ENCODE peak calls at places on chromosomes 4 and X, in nine cellular contexts. V is transverse colon, I is cardiac muscle cell, Y is heart left ventricle, M is PC-3, E is lower lobe of right lung, D is hepatocyte, B is RWPE1, N is H9. P is an unnamed sample.

GRCh38 chr4:48909697-48910096 is 3.1 kb upstream of the OCIAD2 start:
- DNase-seq in V (peak; percentile 22), I (no peak), Y (no peak), M (peak; percentile 94), E (no peak), D (peak; percentile 88), B (peak; percentile 92), N (peak; percentile 44), P (peak; percentile 98)

GRCh38 chrX:5681159-5681558 is 547.5 kb downstream of the NLGN4X start:
- DNase-seq in V (no peak), I (no peak), Y (no peak), M (peak; percentile 9), E (no peak), D (peak; percentile 21), B (no peak), N (no peak), P (no peak)

GRCh38 chr4:185115827-185116232 is 27.2 kb upstream of the SLC25A4 start:
- DNase-seq in V (peak; percentile 24), I (peak; percentile 95), Y (peak; percentile 80), M (no peak), E (no peak), D (peak; percentile 89), B (no peak), N (peak; percentile 89), P (no peak)

GRCh38 chr4:95288552-95288951 is 260.2 kb downstream of the UNC5C start:
- DNase-seq in V (no peak), I (no peak), Y (no peak), M (no peak), E (no peak), D (no peak), B (no peak), N (no peak), P (no peak)

GRCh38 chr4:24428850-24429249 is 155.5 kb downstream of the DHX15 start:
- DNase-seq in V (no peak), I (no peak), Y (no peak), M (no peak), E (no peak), D (no peak), B (no peak), N (no peak), P (no peak)

GRCh38 chrX:17591741-17592110 is 145.6 kb upstream of the SCML1 start:
- DNase-seq in V (no peak), I (no peak), Y (no peak), M (peak; percentile 62), E (no peak), D (no peak), B (peak; percentile 34), N (no peak), P (no peak)

GRCh38 chrX:57677132-57677858 is 2.8 kb downstream of the NLRP2B start:
- DNase-seq in V (no peak), I (no peak), Y (no peak), M (no peak), E (no peak), D (no peak), B (no peak), N (no peak), P (no peak)

GRCh38 chr4:105714071-105714521 is 5.5 kb downstream of the GSTCD start:
- DNase-seq in V (no peak), I (no peak), Y (no peak), M (peak; percentile 52), E (no peak), D (no peak), B (peak; percentile 21), N (no peak), P (no peak)

GRCh38 chr4:37839426-37839825 is 12.9 kb downstream of the PGM2 start:
- DNase-seq in V (no peak), I (no peak), Y (no peak), M (no peak), E (no peak), D (no peak), B (no peak), N (no peak), P (no peak)

GRCh38 chr4:26237916-26238315 is 82.9 kb upstream of the RBPJ start:
- DNase-seq in V (no peak), I (no peak), Y (no peak), M (peak; percentile 60), E (no peak), D (no peak), B (no peak), N (no peak), P (no peak)

GRCh38 chr4:154152546-154152945 is 339.1 kb downstream of the DCHS2 start:
- DNase-seq in V (no peak), I (no peak), Y (no peak), M (no peak), E (no peak), D (no peak), B (no peak), N (no peak), P (no peak)

GRCh38 chr4:21802406-21802805 is 146.2 kb downstream of the KCNIP4 start:
- DNase-seq in V (no peak), I (no peak), Y (no peak), M (peak; percentile 73), E (no peak), D (no peak), B (peak; percentile 44), N (no peak), P (no peak)

GRCh38 chr4:162659716-162660115 is 495.9 kb upstream of the FSTL5 start:
- DNase-seq in V (no peak), I (no peak), Y (no peak), M (no peak), E (no peak), D (no peak), B (no peak), N (no peak), P (no peak)

GRCh38 chr4:39698424-39699009 is 581 bp downstream of the UBE2K start:
- DNase-seq in V (peak; percentile 59), I (peak; percentile 59), Y (peak; percentile 75), M (peak; percentile 27), E (peak; percentile 62), D (peak; percentile 60), B (peak; percentile 63), N (peak; percentile 61), P (no peak)

GRCh38 chr4:77586953-77587383 is 18.7 kb upstream of the CXCL13 start:
- DNase-seq in V (peak; percentile 15), I (no peak), Y (no peak), M (peak; percentile 87), E (no peak), D (no peak), B (peak; percentile 61), N (no peak), P (peak; percentile 99)

GRCh38 chrX:136196691-136197155 is 49.4 kb downstream of the FHL1 start:
- DNase-seq in V (no peak), I (no peak), Y (no peak), M (peak; percentile 59), E (no peak), D (no peak), B (no peak), N (no peak), P (no peak)

GRCh38 chr4:7867701-7868429 is 71.8 kb downstream of the AFAP1 start:
- DNase-seq in V (no peak), I (no peak), Y (no peak), M (peak; percentile 56), E (no peak), D (no peak), B (no peak), N (no peak), P (no peak)

GRCh38 chrX:47226531-47227333 is 6.1 kb upstream of the USP11 start:
- DNase-seq in V (no peak), I (no peak), Y (no peak), M (no peak), E (no peak), D (no peak), B (no peak), N (no peak), P (no peak)

GRCh38 chr4:2871911-2872310 is 28.3 kb downstream of the ADD1 start:
- DNase-seq in V (no peak), I (no peak), Y (no peak), M (peak; percentile 7), E (no peak), D (no peak), B (no peak), N (no peak), P (no peak)
- H3K27ac ChIP-seq in V (no peak overlapping the region), I (no peak overlapping the region), Y (no peak overlapping the region), M (no peak overlapping the region), E (peak overlapping the region; percentile 21), D (no peak overlapping the region), B (no peak overlapping the region), N (no peak overlapping the region), P (no peak overlapping the region)

GRCh38 chr4:187608001-187608421 is 387.6 kb upstream of the ZFP42 start:
- DNase-seq in V (no peak), I (no peak), Y (no peak), M (peak; percentile 59), E (no peak), D (no peak), B (peak; percentile 3), N (no peak), P (peak; percentile 55)
- H3K27ac ChIP-seq in V (no peak overlapping the region), I (no peak overlapping the region), Y (no peak overlapping the region), M (no peak overlapping the region), E (no peak overlapping the region), D (no peak overlapping the region), B (no peak overlapping the region), N (no peak overlapping the region), P (peak overlapping the region; percentile 58)

DNA sequence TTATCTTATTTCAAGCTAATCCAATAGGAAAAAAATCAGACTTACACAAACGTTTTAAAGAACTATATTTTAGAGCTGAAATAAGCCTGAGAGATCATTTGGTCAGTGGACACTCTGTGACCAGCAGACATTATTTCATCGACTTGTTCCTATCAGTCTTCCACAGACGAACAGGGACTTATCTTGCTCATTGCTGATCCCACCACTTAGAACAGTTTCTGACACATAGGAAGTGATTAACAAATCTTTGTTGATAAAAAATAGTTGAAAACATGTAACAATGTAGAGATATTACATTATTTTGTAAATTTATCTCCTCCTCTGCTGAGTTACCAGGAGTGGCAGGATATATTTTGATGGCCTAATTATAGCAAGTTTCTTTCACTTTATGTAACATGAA is 65.8 kb downstream of the TAPT1 start:
- DNase-seq in V (no peak), I (no peak), Y (no peak), M (no peak), E (no peak), D (no peak), B (no peak), N (no peak), P (no peak)
- H3K27ac ChIP-seq in V (peak overlapping the region; percentile 82), I (peak overlapping the region; percentile 36), Y (no peak overlapping the region), M (no peak overlapping the region), E (no peak overlapping the region), D (peak overlapping the region; percentile 74), B (no peak overlapping the region), N (no peak overlapping the region), P (no peak overlapping the region)

GRCh38 chrX:45794995-45795337 is 594.3 kb upstream of the DIPK2B start:
- DNase-seq in V (no peak), I (no peak), Y (no peak), M (no peak), E (no peak), D (no peak), B (no peak), N (no peak), P (no peak)
- H3K27ac ChIP-seq in V (no peak overlapping the region), I (no peak overlapping the region), Y (no peak overlapping the region), M (peak overlapping the region; percentile 2), E (no peak overlapping the region), D (no peak overlapping the region), B (no peak overlapping the region), N (no peak overlapping the region), P (peak overlapping the region; percentile 96)

GRCh38 chrX:115892056-115892708 is 278.4 kb upstream of the AGTR2 start:
- DNase-seq in V (peak; percentile 55), I (no peak), Y (no peak), M (peak; percentile 37), E (no peak), D (peak; percentile 37), B (no peak), N (no peak), P (peak; percentile 43)
- H3K27ac ChIP-seq in V (peak overlapping the region; percentile 75), I (no peak overlapping the region), Y (no peak overlapping the region), M (peak overlapping the region; percentile 86), E (no peak overlapping the region), D (peak overlapping the region; percentile 40), B (no peak overlapping the region), N (no peak overlapping the region), P (peak overlapping the region; percentile 56)